ENCODE peak calls at places on chromosomes 4 and X, in six cellular contexts. One of them, this sample, is unnamed.

GRCh38 chrX:151773434-151773833 is 38.9 kb downstream of the CNGA2 start:
- DNase-seq in Caki2: no peak
- DNase-seq in activated gamma-delta T cell treated with Interleukin-2 at 50 U/mL for 16 hours: no peak
- DNase-seq in SW480: no peak
- DNase-seq in mucosa of descending colon: no peak
- DNase-seq in RKO: no peak
- DNase-seq in this sample: no peak

GRCh38 chr4:74654230-74654681 is 140.1 kb downstream of the BTC start:
- DNase-seq in Caki2: peak
- DNase-seq in activated gamma-delta T cell treated with Interleukin-2 at 50 U/mL for 16 hours: no peak
- DNase-seq in SW480: peak
- DNase-seq in mucosa of descending colon: no peak
- DNase-seq in RKO: no peak
- DNase-seq in this sample: no peak

GRCh38 chrX:10513974-10514373 is 106.4 kb downstream of the MID1 start:
- DNase-seq in Caki2: no peak
- DNase-seq in activated gamma-delta T cell treated with Interleukin-2 at 50 U/mL for 16 hours: no peak
- DNase-seq in SW480: no peak
- DNase-seq in mucosa of descending colon: no peak
- DNase-seq in RKO: no peak
- DNase-seq in this sample: peak

GRCh38 chrX:15564981-15565579 is 35.7 kb downstream of the ACE2 start:
- DNase-seq in Caki2: peak
- DNase-seq in activated gamma-delta T cell treated with Interleukin-2 at 50 U/mL for 16 hours: no peak
- DNase-seq in SW480: peak
- DNase-seq in mucosa of descending colon: peak
- DNase-seq in RKO: peak
- DNase-seq in this sample: peak

GRCh38 chr4:53696956-53697685 is 105.8 kb upstream of the LNX1 start:
- DNase-seq in Caki2: no peak
- DNase-seq in activated gamma-delta T cell treated with Interleukin-2 at 50 U/mL for 16 hours: no peak
- DNase-seq in SW480: no peak
- DNase-seq in mucosa of descending colon: no peak
- DNase-seq in RKO: no peak
- DNase-seq in this sample: no peak

GRCh38 chr4:141870152-141870551 is 233.8 kb downstream of the IL15 start:
- DNase-seq in Caki2: no peak
- DNase-seq in activated gamma-delta T cell treated with Interleukin-2 at 50 U/mL for 16 hours: no peak
- DNase-seq in SW480: no peak
- DNase-seq in mucosa of descending colon: no peak
- DNase-seq in RKO: no peak
- DNase-seq in this sample: no peak

GRCh38 chrX:22433292-22434070 is 160.8 kb downstream of the CBLL2 start:
- DNase-seq in Caki2: no peak
- DNase-seq in activated gamma-delta T cell treated with Interleukin-2 at 50 U/mL for 16 hours: no peak
- DNase-seq in SW480: no peak
- DNase-seq in mucosa of descending colon: no peak
- DNase-seq in RKO: no peak
- DNase-seq in this sample: no peak

GRCh38 chrX:43707812-43708548 is 51.9 kb downstream of the MAOA start:
- DNase-seq in Caki2: no peak
- DNase-seq in activated gamma-delta T cell treated with Interleukin-2 at 50 U/mL for 16 hours: no peak
- DNase-seq in SW480: no peak
- DNase-seq in mucosa of descending colon: peak
- DNase-seq in RKO: no peak
- DNase-seq in this sample: no peak

GRCh38 chrX:111041018-111041462 is 55.0 kb upstream of the PAK3 start:
- DNase-seq in Caki2: no peak
- DNase-seq in activated gamma-delta T cell treated with Interleukin-2 at 50 U/mL for 16 hours: no peak
- DNase-seq in SW480: no peak
- DNase-seq in mucosa of descending colon: peak
- DNase-seq in RKO: no peak
- DNase-seq in this sample: peak

GRCh38 chr4:27886075-27886474 is 1025.4 kb downstream of the STIM2 start:
- DNase-seq in Caki2: no peak
- DNase-seq in activated gamma-delta T cell treated with Interleukin-2 at 50 U/mL for 16 hours: no peak
- DNase-seq in SW480: no peak
- DNase-seq in mucosa of descending colon: no peak
- DNase-seq in RKO: no peak
- DNase-seq in this sample: no peak

GRCh38 chrX:69133561-69134542 is 31.4 kb downstream of the PJA1 start:
- DNase-seq in Caki2: peak
- DNase-seq in activated gamma-delta T cell treated with Interleukin-2 at 50 U/mL for 16 hours: no peak
- DNase-seq in SW480: peak
- DNase-seq in mucosa of descending colon: peak
- DNase-seq in RKO: peak
- DNase-seq in this sample: peak

GRCh38 chr4:52507774-52508173 is 151.3 kb downstream of the USP46 start:
- DNase-seq in Caki2: no peak
- DNase-seq in activated gamma-delta T cell treated with Interleukin-2 at 50 U/mL for 16 hours: no peak
- DNase-seq in SW480: no peak
- DNase-seq in mucosa of descending colon: no peak
- DNase-seq in RKO: no peak
- DNase-seq in this sample: no peak

GRCh38 chr4:72592076-72592475 is 23.1 kb upstream of the ADAMTS3 start:
- DNase-seq in Caki2: no peak
- DNase-seq in activated gamma-delta T cell treated with Interleukin-2 at 50 U/mL for 16 hours: no peak
- DNase-seq in SW480: no peak
- DNase-seq in mucosa of descending colon: no peak
- DNase-seq in RKO: no peak
- DNase-seq in this sample: no peak

GRCh38 chr4:121666091-121666679 is 30.6 kb downstream of the ANXA5 start:
- DNase-seq in Caki2: no peak
- DNase-seq in activated gamma-delta T cell treated with Interleukin-2 at 50 U/mL for 16 hours: no peak
- DNase-seq in SW480: no peak
- DNase-seq in mucosa of descending colon: no peak
- DNase-seq in RKO: no peak
- DNase-seq in this sample: peak